ENCODE peak calls at places on chromosomes 7 and 10, in six cellular contexts. J is transverse colon, G is Peyer's patch, P is left ventricle myocardium inferior, Z is GM12865, H is astrocyte of the spinal cord. V is an unnamed sample.

GRCh38 chr10:125149278-125150047 is 10.9 kb downstream of the CTBP2 start:
- DNase-seq in P (peak), Z (no peak), J (peak), G (peak), H (peak), V (no peak)

GRCh38 chr10:86128360-86128759 is 238.2 kb downstream of the GRID1 start:
- DNase-seq in Z (no peak), J (no peak), G (no peak), H (no peak), P (no peak), V (no peak)

GRCh38 chr10:108749042-108749441 is 1174.3 kb downstream of the XPNPEP1 start:
- DNase-seq in Z (no peak), H (no peak), P (no peak), J (no peak), G (no peak), V (no peak)

GRCh38 chr7:82446897-82447296 is 3.3 kb upstream of the CACNA2D1 start:
- DNase-seq in P (no peak), Z (no peak), H (no peak), J (no peak), G (no peak), V (no peak)

GRCh38 chr10:69801434-69802315 is at the start of gene COL13A1:
- DNase-seq in Z (no peak), H (peak), P (peak), G (no peak), J (peak), V (peak)

GRCh38 chr10:93126484-93127052 is 52.9 kb downstream of the CYP26A1 start:
- DNase-seq in H (no peak), Z (no peak), J (no peak), G (no peak), P (no peak), V (no peak)

GRCh38 chr7:47677664-47678063 is 95.8 kb upstream of the TNS3 start:
- DNase-seq in J (no peak), G (no peak), Z (no peak), H (no peak), P (no peak), V (no peak)

GRCh38 chr10:119335671-119336353 is 128.4 kb downstream of the GRK5 start:
- DNase-seq in Z (no peak), J (no peak), P (no peak), H (peak), G (no peak), V (peak)

GRCh38 chr7:111803015-111803758 is 240.9 kb upstream of the IMMP2L start:
- DNase-seq in J (no peak), P (no peak), G (no peak), H (peak), Z (no peak), V (no peak)

DNA sequence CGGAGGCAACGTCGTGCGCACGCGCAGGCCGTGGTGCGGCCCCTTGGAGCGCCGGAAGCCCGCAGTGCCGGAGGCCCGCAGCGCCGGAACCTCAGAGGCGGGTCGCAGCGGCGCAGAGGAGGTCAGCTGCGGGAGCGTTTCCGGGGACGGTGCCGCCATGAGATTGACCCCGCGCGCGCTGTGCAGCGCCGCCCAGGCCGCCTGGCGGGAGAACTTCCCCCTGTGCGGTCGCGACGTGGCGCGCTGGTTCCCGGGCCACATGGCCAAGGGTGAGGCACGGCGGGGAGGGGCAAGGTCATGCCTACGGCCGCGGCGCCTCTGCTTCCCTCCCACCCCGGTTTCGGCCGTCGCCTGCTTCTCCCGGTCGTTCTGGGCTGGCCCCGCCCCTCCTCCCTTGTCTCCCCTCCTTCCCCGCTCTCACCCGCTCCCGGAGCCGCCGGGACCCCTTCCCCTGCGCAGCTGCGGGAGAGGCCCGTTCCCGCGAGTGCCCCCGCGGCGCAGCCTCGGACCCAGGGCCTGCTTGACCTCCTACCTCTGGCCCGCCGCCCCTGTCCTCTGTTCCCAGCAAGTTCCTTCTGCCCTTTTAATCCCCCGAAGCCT is at the start of gene MTG1:
- DNase-seq in G (peak), J (peak), P (peak), Z (peak), H (peak), V (peak)
- TF ChIP-seq CTCF in G (peak), J (peak), P (peak), Z (peak), H (no peak), V (no peak)

DNA sequence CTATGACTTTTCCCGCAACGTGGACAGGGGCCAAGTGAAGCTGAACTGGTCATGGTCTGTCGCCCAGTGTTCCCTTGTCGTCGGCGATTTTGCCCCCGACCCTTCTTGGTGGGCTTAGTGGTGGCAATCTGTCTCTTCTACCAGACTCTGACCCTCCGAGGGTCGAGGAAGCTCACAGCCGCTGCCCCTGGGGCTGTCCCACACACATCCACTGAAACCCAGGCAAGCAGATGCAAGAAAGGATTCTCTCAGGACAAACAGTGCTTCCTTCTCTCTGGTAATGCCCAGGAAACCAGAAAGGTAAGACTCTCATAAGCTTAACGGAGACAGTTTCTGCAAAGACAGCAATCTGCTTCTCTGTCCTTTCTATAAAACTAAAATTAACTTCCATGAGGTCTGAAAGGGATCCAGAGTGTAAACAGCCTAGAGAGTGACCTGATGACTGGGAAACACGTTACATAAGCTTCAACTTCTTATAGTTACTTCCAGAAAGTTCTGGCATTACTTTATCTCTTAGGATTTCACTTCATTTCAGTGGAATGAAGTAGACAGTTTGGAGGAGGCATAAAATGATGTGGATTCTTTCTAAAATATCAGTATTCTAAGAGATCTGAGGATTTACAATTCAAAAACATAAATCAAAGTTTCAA is 1.2 kb downstream of the CPED1 start:
- DNase-seq in Z (no peak), J (no peak), H (peak), G (no peak), P (peak), V (peak)
- H3K4me3 ChIP-seq in Z (no peak), J (peak), H (peak), G (peak), P (peak), V (peak)

GRCh38 chr7:113797420-113797995 is 121.3 kb downstream of the PPP1R3A start:
- DNase-seq in P (no peak), J (no peak), H (peak), G (no peak), Z (no peak), V (no peak)

GRCh38 chr7:113804475-113805130 is 114.2 kb downstream of the PPP1R3A start:
- DNase-seq in H (no peak), Z (no peak), J (no peak), P (no peak), G (no peak), V (no peak)

GRCh38 chr7:113799896-113800295 is 118.9 kb downstream of the PPP1R3A start:
- DNase-seq in Z (no peak), H (no peak), G (no peak), J (no peak), P (no peak), V (no peak)

GRCh38 chr7:113805976-113806375 is 112.8 kb downstream of the PPP1R3A start:
- DNase-seq in H (peak), P (no peak), G (no peak), Z (no peak), J (no peak), V (no peak)

GRCh38 chr7:113801751-113802150 is 117.1 kb downstream of the PPP1R3A start:
- DNase-seq in J (no peak), H (no peak), P (no peak), G (no peak), Z (no peak), V (no peak)
- TF ChIP-seq CTCF in J (no peak), H (no peak), P (no peak), G (no peak), Z (no peak), V (no peak)

GRCh38 chr10:14674376-14675050 is 100.2 kb downstream of the FAM107B start:
- DNase-seq in H (no peak), G (peak), J (peak), P (no peak), Z (no peak), V (no peak)
- H3K4me3 ChIP-seq in H (no peak), G (peak), J (no peak), P (no peak), Z (no peak), V (no peak)

DNA sequence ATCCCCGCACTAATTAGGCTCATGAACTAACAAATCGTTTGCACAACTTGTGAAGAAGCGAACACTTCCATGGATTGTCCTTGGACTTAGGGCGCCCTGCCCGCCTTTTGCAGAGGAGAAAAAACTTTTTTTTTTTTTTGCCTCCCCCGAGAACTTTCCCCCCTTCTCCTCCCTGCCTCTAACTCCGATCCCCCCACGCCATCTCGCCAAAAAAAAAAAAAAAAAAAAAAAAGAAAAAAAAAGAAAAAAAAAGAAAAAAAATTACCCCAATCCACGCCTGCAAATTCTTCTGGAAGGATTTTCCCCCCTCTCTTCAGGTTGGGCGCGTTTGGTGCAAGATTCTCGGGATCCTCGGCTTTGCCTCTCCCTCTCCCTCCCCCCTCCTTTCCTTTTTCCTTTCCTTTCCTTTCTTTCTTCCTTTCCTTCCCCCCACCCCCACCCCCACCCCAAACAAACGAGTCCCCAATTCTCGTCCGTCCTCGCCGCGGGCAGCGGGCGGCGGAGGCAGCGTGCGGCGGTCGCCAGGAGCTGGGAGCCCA is at the start of gene EMX2:
- DNase-seq in J (no peak), P (no peak), H (no peak), G (no peak), Z (no peak), V (no peak)
- TF ChIP-seq CTCF in J (no peak), P (no peak), H (no peak), G (no peak), Z (no peak), V (no peak)

GRCh38 chr10:51629969-51630617 is 69.3 kb downstream of the CSTF2T start:
- DNase-seq in G (no peak), P (peak), J (no peak), Z (no peak), H (no peak), V (no peak)
- H3K4me3 ChIP-seq in G (no peak), P (no peak), J (no peak), Z (no peak), H (no peak), V (no peak)

GRCh38 chr10:58641095-58641531 is 128.4 kb downstream of the BICC1 start:
- DNase-seq in Z (no peak), H (peak), G (no peak), P (no peak), J (no peak), V (no peak)
- TF ChIP-seq CTCF in Z (no peak), H (no peak), G (no peak), P (peak), J (no peak), V (no peak)